ENCODE peak calls at places on chromosome 11, in four cellular contexts. C is tibial artery, V is uterus, Q is ovary. R is an unnamed sample.

GRCh38 chr11:44264126-44264749 is 45.7 kb downstream of the ALX4 start:
- DNase-seq in C (no peak), V (no peak), Q (no peak), R (no peak)

GRCh38 chr11:67119577-67120391 is 721 bp downstream of the KDM2A start:
- DNase-seq in C (peak; percentile 30), V (peak; percentile 21), Q (peak; percentile 31), R (no peak)

GRCh38 chr11:43072096-43072495 is 239.7 kb upstream of the API5 start:
- DNase-seq in C (no peak), V (no peak), Q (no peak), R (no peak)

GRCh38 chr11:32893947-32894827 is 1.6 kb downstream of the QSER1 start:
- DNase-seq in C (no peak), V (peak; percentile 26), Q (no peak), R (peak; percentile 61)

GRCh38 chr11:78419327-78419726 is 1.7 kb upstream of the GAB2 start:
- DNase-seq in C (peak; percentile 88), V (peak; percentile 86), Q (peak; percentile 68), R (peak; percentile 94)

GRCh38 chr11:118295834-118296454 is 8.6 kb upstream of the CD3E start:
- DNase-seq in C (no peak), V (no peak), Q (no peak), R (no peak)

GRCh38 chr11:23764285-23764684 is 732.6 kb upstream of the LUZP2 start:
- DNase-seq in C (no peak), V (no peak), Q (no peak), R (no peak)

GRCh38 chr11:80958414-80958813 is 1517.6 kb upstream of the TENM4 start:
- DNase-seq in C (no peak), V (no peak), Q (no peak), R (no peak)

GRCh38 chr11:14969922-14970323 is 2.2 kb downstream of the CALCA start:
- DNase-seq in C (no peak), V (no peak), Q (no peak), R (no peak)

GRCh38 chr11:45385844-45386243 is 99.7 kb upstream of the SYT13 start:
- DNase-seq in C (no peak), V (no peak), Q (no peak), R (no peak)

GRCh38 chr11:69101100-69101791 is 52.5 kb downstream of the TPCN2 start:
- DNase-seq in C (peak; percentile 64), V (peak; percentile 58), Q (peak; percentile 57), R (peak; percentile 69)

DNA sequence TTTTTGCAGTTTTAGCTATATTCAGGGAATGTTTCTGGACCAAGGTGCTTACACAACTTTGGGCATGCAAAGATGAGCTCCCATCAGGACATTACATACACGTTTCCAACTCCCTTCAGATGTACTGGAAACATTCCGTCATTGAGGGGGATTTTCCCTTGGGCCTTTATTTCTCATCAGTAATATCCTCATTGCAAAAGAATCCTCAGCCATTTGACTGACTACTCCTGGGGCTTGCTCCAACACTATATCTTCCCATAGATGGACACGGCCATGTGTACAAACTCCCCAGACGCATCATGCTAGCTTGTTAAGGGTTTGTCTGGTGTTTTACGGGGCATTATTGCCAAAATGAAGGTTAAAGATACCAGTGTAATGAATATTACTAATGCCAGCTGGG is 59.3 kb upstream of the NUP160 start:
- DNase-seq in C (no peak), V (peak; percentile 36), Q (no peak), R (no peak)
- H3K27ac ChIP-seq in C (no peak overlapping the region), V (no peak overlapping the region), Q (no peak overlapping the region), R (no peak overlapping the region)

GRCh38 chr11:5624489-5625278 is at the start of gene TRIM34:
- DNase-seq in C (peak; percentile 59), V (peak; percentile 62), Q (peak; percentile 29), R (peak; percentile 75)

GRCh38 chr11:5622802-5623201 is 2.0 kb upstream of the TRIM34 start:
- DNase-seq in C (no peak), V (no peak), Q (no peak), R (no peak)

GRCh38 chr11:5626191-5626590 is 1.4 kb downstream of the TRIM34 start:
- DNase-seq in C (no peak), V (no peak), Q (no peak), R (no peak)

GRCh38 chr11:5621580-5621979 is 3.2 kb upstream of the TRIM34 start:
- DNase-seq in C (no peak), V (no peak), Q (no peak), R (no peak)

DNA sequence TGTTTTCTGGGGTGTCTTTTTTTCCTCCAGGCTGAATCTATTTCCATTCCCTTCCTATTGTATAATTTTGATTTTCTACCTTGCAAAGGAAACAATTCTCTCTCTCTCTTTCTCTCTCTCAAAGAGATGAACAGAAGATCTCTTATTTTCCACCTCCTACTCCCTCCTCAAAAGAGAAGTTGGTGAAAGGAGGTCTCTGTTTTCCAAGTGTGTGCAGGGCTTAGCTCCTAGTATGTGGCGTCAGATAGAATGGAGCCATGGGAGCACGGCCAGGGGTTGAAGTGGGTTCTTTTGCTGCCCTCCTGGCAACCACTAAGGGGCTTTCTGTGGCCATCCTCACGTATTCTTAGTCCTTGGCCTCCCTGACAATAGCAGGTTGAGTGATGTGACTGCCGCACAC is 480 bp downstream of the TRIM34 start:
- DNase-seq in C (no peak), V (no peak), Q (no peak), R (no peak)
- H3K4me3 ChIP-seq in C (peak overlapping the region; percentile 55), V (peak overlapping the region; percentile 47), Q (peak overlapping the region; percentile 54), R (peak overlapping the region; percentile 56)

DNA sequence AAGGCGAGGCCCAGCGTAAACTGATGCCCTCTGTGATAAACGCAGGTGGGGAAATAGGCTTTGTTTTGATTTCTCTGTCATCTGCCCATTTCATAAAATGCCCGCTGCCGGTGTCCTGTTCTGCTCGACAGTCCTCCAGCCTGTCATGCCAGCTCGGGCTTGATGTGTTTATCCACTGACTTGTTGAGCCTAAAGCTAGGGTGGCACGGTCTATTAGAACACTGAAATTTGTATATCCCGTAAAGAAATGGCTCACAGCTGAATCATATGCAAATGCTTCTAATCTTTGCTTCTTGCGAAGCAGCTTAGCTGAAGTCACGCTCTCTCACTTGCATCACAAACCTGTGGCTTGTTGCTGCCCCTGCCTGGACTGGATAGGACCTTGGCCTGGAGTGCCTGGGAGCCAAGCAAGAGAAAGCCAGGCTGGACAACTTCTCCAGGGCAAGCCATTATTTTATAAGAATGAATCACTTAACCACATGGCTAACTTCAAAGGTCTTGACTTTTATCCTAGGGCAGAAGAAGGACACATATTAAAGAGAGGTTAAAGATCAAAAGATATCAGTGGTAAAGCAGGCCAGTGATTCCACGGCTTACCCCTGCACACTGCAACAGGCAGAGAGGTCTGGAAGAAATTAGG is 33.1 kb downstream of the EHF start:
- DNase-seq in C (no peak), V (no peak), Q (no peak), R (no peak)
- TF ChIP-seq CTCF in C (no peak), V (no peak), Q (no peak), R (no peak)

DNA sequence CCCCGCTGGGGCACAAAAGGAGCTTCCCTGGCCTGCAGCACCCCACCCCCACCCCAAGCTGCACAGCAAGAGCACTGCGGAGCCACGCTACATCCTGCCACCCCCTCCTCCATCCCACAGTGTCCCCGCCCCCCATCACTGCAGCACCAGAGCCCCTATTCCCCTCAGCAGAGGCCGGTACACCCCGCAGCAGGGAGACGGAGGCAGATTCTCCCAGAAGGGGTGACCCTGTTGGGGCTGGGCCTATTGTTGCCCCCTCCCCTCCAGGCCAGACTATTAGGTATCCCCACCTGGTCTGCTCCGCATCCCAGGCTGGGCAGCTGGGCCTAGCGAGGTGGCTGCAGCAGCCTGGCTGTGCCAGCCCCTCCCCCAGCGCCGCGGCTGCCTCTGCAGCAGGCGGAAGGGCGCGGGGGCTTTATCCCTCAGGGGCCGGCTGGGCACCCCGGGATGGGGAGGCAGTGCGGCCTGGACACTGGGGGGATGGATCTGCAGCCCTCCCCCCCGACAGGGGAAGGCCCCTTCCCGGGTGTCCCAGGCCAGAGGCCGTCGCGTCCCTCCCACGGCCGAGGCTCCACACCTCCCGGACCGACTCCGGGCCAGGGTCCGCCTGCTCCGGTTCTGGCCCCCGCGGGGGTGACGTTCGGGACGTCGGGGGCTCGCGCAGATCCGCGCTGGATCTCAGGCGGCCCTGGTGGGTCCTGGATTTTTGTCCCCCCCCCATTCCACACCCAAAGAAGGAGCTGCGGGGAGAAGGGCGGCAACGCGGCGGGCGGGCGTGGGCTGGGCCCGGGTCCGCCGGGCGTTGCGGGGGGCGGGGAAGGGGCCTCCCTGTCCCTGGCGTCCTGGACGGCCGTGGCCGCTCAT is 943 bp downstream of the DUSP8 start:
- DNase-seq in C (no peak), V (no peak), Q (no peak), R (no peak)
- H3K27ac ChIP-seq in C (peak overlapping the region; percentile 89), V (peak overlapping the region; percentile 58), Q (peak overlapping the region; percentile 52), R (peak overlapping the region; percentile 93)

GRCh38 chr11:61753672-61754071 is 1.2 kb downstream of the MYRF start:
- DNase-seq in C (no peak), V (no peak), Q (no peak), R (no peak)
- H3K4me3 ChIP-seq in C (no peak overlapping the region), V (peak overlapping the region; percentile 53), Q (peak overlapping the region; percentile 75), R (peak overlapping the region; percentile 58)

DNA sequence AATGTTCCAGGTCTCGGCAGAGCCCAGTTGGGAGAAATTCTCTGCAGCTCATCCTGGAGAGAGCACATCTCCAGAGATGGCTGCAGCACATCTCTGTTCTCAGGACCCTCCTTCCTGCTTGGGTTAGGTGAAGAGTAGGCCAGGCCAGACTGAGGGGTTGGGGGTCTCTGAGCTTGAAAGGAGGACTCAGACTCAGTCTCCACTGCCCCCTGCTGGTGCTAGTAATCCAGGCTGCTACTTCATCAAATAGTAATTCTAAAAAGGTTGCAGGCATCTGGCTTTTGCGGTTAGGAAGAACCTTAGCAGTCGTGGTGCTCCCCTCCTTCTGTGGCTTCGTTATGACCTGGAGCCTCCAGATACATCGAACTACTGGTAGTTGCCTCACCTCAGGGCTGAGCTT is 9.7 kb downstream of the TUB start:
- DNase-seq in C (peak; percentile 28), V (peak; percentile 45), Q (peak; percentile 61), R (no peak)
- TF ChIP-seq CTCF in C (peak; percentile 37), V (peak; percentile 58), Q (peak; percentile 57), R (peak; percentile 38)

DNA sequence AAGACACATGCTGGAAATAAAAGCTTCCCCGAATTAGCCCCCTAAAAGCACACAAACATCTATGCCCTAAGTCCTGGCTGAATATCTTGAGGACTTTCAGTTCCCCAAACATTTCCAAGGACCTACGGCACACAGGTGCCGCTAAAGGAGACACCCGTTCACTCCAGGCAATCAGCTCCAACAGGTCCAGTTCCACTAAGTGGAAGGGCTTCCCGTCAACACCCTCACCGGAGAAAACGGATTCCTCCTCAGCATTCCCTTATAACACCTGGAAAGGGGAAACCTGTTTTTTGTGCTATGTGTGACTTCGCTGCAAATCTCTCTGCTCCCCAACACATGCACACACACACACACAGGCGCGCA is 3.9 kb downstream of the TENM4 start:
- DNase-seq in C (no peak), V (no peak), Q (no peak), R (no peak)
- H3K27ac ChIP-seq in C (peak overlapping the region; percentile 84), V (peak overlapping the region; percentile 58), Q (no peak overlapping the region), R (no peak overlapping the region)

DNA sequence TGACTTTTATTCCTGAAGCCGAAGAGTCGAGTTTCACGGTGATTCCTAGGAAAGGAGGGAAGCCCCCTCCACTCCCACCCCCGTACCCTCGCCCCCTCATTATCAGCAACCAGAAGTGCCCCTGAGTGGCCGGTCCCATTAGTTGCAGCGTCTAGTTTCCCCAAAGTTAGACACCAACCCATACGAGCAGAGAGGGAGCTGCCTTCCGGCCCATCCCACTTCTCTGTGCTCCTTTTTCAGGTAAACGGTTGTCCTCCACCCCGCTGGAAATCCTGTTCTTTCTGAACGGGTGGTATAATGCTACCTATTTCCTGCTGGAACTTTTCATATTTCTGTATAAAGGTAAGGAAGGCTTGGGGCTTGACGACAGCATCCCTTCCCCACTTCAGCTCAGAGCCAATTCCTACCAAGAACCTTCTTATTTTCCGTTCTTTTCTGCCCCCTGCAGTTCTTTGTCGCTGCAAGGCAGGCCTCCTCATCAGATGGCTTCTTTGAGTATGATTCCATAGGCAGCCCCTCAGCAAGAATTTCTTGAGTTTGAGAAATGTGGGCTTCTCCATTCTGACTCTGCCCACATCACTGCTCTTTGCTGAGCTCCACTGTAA is 706 bp downstream of the TMEM216 start:
- DNase-seq in C (no peak), V (no peak), Q (no peak), R (no peak)
- H3K4me3 ChIP-seq in C (peak overlapping the region; percentile 92), V (peak overlapping the region; percentile 48), Q (peak overlapping the region; percentile 76), R (peak overlapping the region; percentile 62)

GRCh38 chr11:36306888-36307287 is 10.8 kb downstream of the PRR5L start:
- DNase-seq in C (no peak), V (no peak), Q (no peak), R (no peak)
- TF ChIP-seq CTCF in C (peak; percentile 21), V (no peak), Q (peak; percentile 51), R (no peak)

R was measured in right atrium auricular region.